ENCODE peak calls at places on chromosomes 1 and 21, in seven cellular contexts. Z is K562, V is IMR-90, S is A549, L is H1, D is SK-N-SH, N is HepG2. K is an unnamed sample.

GRCh38 chr1:29653886-29654450 is 417.6 kb downstream of the PTPRU start:
- DNase-seq in Z (no peak), V (no peak), S (no peak), L (no peak), D (no peak), N (no peak), K (no peak)

GRCh38 chr1:17911789-17912188 is 156.7 kb downstream of the ACTL8 start:
- DNase-seq in Z (no peak), V (no peak), S (no peak), L (no peak), D (no peak), N (no peak), K (no peak)

GRCh38 chr1:40592107-40592773 is 60.8 kb downstream of the ZNF684 start:
- DNase-seq in Z (peak; percentile 73), V (peak; percentile 17), S (no peak), L (no peak), D (peak; percentile 51), N (peak; percentile 28), K (no peak)

GRCh38 chr1:156104861-156105546 is 9.5 kb upstream of the LMNA start:
- DNase-seq in Z (no peak), V (peak; percentile 49), S (no peak), L (no peak), D (no peak), N (peak; percentile 45), K (no peak)

GRCh38 chr1:53619088-53619810 is 119.7 kb downstream of the GLIS1 start:
- DNase-seq in Z (no peak), V (no peak), S (no peak), L (no peak), D (no peak), N (no peak), K (no peak)

GRCh38 chr1:111852216-111852615 is 96.5 kb downstream of the DDX20 start:
- DNase-seq in Z (no peak), V (no peak), S (no peak), L (no peak), D (no peak), N (no peak), K (no peak)

GRCh38 chr1:109539676-109540075 is at the start of gene GPR61:
- DNase-seq in Z (no peak), V (no peak), S (no peak), L (peak; percentile 41), D (no peak), N (no peak), K (no peak)

GRCh38 chr1:18556364-18556763 is 74.3 kb upstream of the PAX7 start:
- DNase-seq in Z (peak; percentile 37), V (peak; percentile 12), S (peak; percentile 16), L (no peak), D (peak; percentile 42), N (peak; percentile 27), K (no peak)

GRCh38 chr1:170765279-170765678 is 101.3 kb downstream of the PRRX1 start:
- DNase-seq in Z (no peak), V (no peak), S (no peak), L (no peak), D (no peak), N (no peak), K (no peak)

GRCh38 chr1:170770254-170770653 is 106.3 kb downstream of the PRRX1 start:
- DNase-seq in Z (no peak), V (no peak), S (no peak), L (no peak), D (no peak), N (no peak), K (no peak)

GRCh38 chr1:170768929-170769328 is 105.0 kb downstream of the PRRX1 start:
- DNase-seq in Z (no peak), V (peak; percentile 4), S (no peak), L (no peak), D (no peak), N (no peak), K (no peak)

GRCh38 chr1:170765712-170766330 is 101.9 kb downstream of the PRRX1 start:
- DNase-seq in Z (no peak), V (peak; percentile 64), S (no peak), L (no peak), D (no peak), N (no peak), K (no peak)
- TF ChIP-seq RFX5 in Z (no peak), V (no peak), S (no peak), L (no peak), D (no peak), N (no peak), K (no peak)

GRCh38 chr1:154318386-154318785 is 2.5 kb upstream of the AQP10 start:
- DNase-seq in Z (no peak), V (no peak), S (no peak), L (no peak), D (no peak), N (no peak), K (no peak)
- TF ChIP-seq RFX5 in Z (no peak), V (no peak), S (no peak), L (no peak), D (no peak), N (no peak), K (no peak)

GRCh38 chr21:32604484-32604883 is 7.7 kb downstream of the CFAP298 start:
- DNase-seq in Z (no peak), V (no peak), S (no peak), L (peak; percentile 78), D (no peak), N (no peak), K (no peak)

GRCh38 chr21:32603131-32603530 is 9.0 kb downstream of the CFAP298 start:
- DNase-seq in Z (no peak), V (no peak), S (no peak), L (no peak), D (no peak), N (no peak), K (no peak)

GRCh38 chr21:32602099-32602498 is 10.1 kb downstream of the CFAP298 start:
- DNase-seq in Z (no peak), V (no peak), S (no peak), L (no peak), D (no peak), N (no peak), K (no peak)

DNA sequence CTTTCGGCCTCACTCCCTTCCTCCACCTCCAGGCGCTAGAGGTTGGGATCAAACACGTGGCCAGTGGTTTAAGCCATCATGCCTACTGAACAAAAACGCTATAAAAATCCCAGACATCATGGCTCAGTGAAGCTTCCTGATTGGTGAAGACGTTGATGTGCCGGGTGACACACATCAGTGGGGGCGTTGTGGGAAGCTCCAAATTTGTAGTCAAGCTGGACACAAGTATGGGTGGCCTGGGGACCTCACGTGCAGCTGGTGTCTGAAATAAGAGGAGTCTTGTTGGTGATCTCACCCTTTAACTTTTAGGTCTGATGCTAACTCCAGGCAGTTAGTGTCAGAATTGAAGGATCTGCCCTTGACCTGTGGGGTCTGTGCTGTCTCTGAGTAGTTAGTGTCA is 6.7 kb downstream of the CFAP298 start:
- DNase-seq in Z (no peak), V (no peak), S (no peak), L (no peak), D (no peak), N (no peak), K (no peak)
- TF ChIP-seq RFX5 in Z (no peak), V (no peak), S (no peak), L (no peak), D (no peak), N (no peak), K (no peak)

GRCh38 chr1:116151739-116152576 is 40.8 kb downstream of the MAB21L3 start:
- DNase-seq in Z (peak; percentile 88), V (peak; percentile 51), S (peak; percentile 77), L (peak; percentile 89), D (peak; percentile 96), N (no peak), K (peak; percentile 23)
- TF ChIP-seq RFX5 in Z (no peak), V (no peak), S (no peak), L (no peak), D (no peak), N (no peak), K (no peak)

DNA sequence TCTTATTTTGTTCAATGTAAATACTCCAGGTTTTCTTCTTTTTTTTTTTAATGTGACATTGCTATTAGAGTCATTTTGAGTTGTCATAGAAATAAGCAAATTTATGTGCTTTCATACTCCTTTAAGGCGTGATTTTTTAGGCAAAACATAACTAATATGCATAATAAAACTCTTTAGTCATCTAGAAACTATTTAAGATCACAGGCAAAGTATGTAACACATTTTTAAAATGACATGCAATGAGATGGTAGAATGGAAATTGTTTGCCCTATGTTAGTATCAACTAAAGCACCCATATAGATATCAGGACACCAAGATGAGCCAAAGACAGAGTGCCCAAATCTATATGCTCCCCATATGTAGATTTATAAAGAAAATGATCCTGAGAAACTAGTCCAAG is 41.5 kb upstream of the SGIP1 start:
- DNase-seq in Z (no peak), V (no peak), S (no peak), L (no peak), D (no peak), N (no peak), K (no peak)
- TF ChIP-seq RFX5 in Z (no peak), V (no peak), S (no peak), L (no peak), D (no peak), N (no peak), K (no peak)

GRCh38 chr1:170010443-170010842 is 64.1 kb downstream of the KIFAP3 start:
- DNase-seq in Z (peak; percentile 73), V (peak; percentile 55), S (no peak), L (no peak), D (no peak), N (peak; percentile 44), K (no peak)
- TF ChIP-seq RFX5 in Z (no peak), V (no peak), S (no peak), L (no peak), D (no peak), N (no peak), K (no peak)

GRCh38 chr1:215418876-215419442 is 148.1 kb upstream of the KCTD3 start:
- DNase-seq in Z (no peak), V (no peak), S (no peak), L (no peak), D (peak; percentile 9), N (no peak), K (no peak)

GRCh38 chr1:215421772-215422171 is 145.3 kb upstream of the KCTD3 start:
- DNase-seq in Z (no peak), V (no peak), S (no peak), L (no peak), D (no peak), N (no peak), K (no peak)

GRCh38 chr1:215416497-215416896 is 150.6 kb upstream of the KCTD3 start:
- DNase-seq in Z (no peak), V (no peak), S (no peak), L (no peak), D (no peak), N (no peak), K (no peak)

GRCh38 chr1:215417122-215417521 is 150.0 kb upstream of the KCTD3 start:
- DNase-seq in Z (no peak), V (peak; percentile 20), S (no peak), L (no peak), D (no peak), N (no peak), K (no peak)
- TF ChIP-seq RFX5 in Z (no peak), V (no peak), S (no peak), L (no peak), D (no peak), N (no peak), K (no peak)